ENCODE peak calls at places on chromosomes 1 and 21, in four cellular contexts. X is small intestine, P is neuronal stem cell, L is heart right ventricle. V is an unnamed sample.
A peak's percentile ranks its signal among the peaks of the same experiment; 100 is the strongest.

GRCh38 chr1:112714313-112715263 is 544 bp downstream of the PPM1J start:
- DNase-seq in X (peak; percentile 30), P (no peak), L (peak; percentile 58), V (no peak)

GRCh38 chr21:43866233-43866632 is 1.2 kb downstream of the AGPAT3 start:
- DNase-seq in X (peak; percentile 43), P (no peak), L (peak; percentile 58), V (peak; percentile 60)

GRCh38 chr21:15775981-15776380 is 46.2 kb downstream of the USP25 start:
- DNase-seq in X (peak; percentile 26), P (no peak), L (no peak), V (peak; percentile 84)

GRCh38 chr1:41783189-41783639 is 135.5 kb downstream of the HIVEP3 start:
- DNase-seq in X (no peak), P (no peak), L (no peak), V (peak; percentile 86)

GRCh38 chr1:205424881-205425635 is 3.2 kb upstream of the LEMD1 start:
- DNase-seq in X (no peak), P (no peak), L (no peak), V (no peak)

GRCh38 chr21:44626262-44626661 is 631 bp upstream of the KRTAP10-9 start:
- DNase-seq in X (no peak), P (no peak), L (no peak), V (no peak)

GRCh38 chr1:2347409-2347785 is 44.0 kb downstream of the MORN1 start:
- DNase-seq in X (no peak), P (no peak), L (no peak), V (no peak)

GRCh38 chr1:89908993-89909436 is 85.9 kb upstream of the ZNF326 start:
- DNase-seq in X (no peak), P (no peak), L (peak; percentile 54), V (peak; percentile 56)

GRCh38 chr1:164647211-164647610 is 88.2 kb downstream of the PBX1 start:
- DNase-seq in X (peak; percentile 69), P (no peak), L (no peak), V (no peak)

GRCh38 chr21:34338226-34338625 is 25.6 kb upstream of the KCNE2 start:
- DNase-seq in X (no peak), P (no peak), L (no peak), V (no peak)

GRCh38 chr1:21042920-21043605 is 133.6 kb downstream of the EIF4G3 start:
- DNase-seq in X (no peak), P (no peak), L (no peak), V (peak; percentile 89)

GRCh38 chr1:40270152-40270834 is 12.3 kb downstream of the ZMPSTE24 start:
- DNase-seq in X (no peak), P (no peak), L (no peak), V (peak; percentile 33)

GRCh38 chr1:43270421-43271095 is 775 bp downstream of the TMEM125 start:
- DNase-seq in X (peak; percentile 97), P (no peak), L (no peak), V (no peak)

GRCh38 chr1:203796223-203796747 is 862 bp downstream of the ZBED6 start:
- DNase-seq in X (peak; percentile 44), P (no peak), L (peak; percentile 19), V (peak; percentile 31)

GRCh38 chr21:31886896-31887595 is 14.2 kb downstream of the HUNK start:
- DNase-seq in X (no peak), P (no peak), L (no peak), V (peak; percentile 58)

GRCh38 chr1:171188388-171189266 is 3.5 kb downstream of the FMO2 start:
- DNase-seq in X (peak; percentile 49), P (peak; percentile 9), L (peak; percentile 78), V (peak; percentile 67)

GRCh38 chr1:11138952-11139351 is 39.3 kb upstream of the EXOSC10 start:
- DNase-seq in X (no peak), P (no peak), L (no peak), V (peak; percentile 52)

GRCh38 chr21:45562965-45563364 is 20.7 kb upstream of the SLC19A1 start:
- DNase-seq in X (no peak), P (no peak), L (no peak), V (peak; percentile 61)

GRCh38 chr1:101236546-101237228 is at the start of gene S1PR1:
- DNase-seq in X (no peak), P (peak; percentile 80), L (peak; percentile 83), V (peak; percentile 73)

GRCh38 chr1:163912491-163912890 is 590.7 kb downstream of the NUF2 start:
- DNase-seq in X (no peak), P (no peak), L (no peak), V (peak; percentile 81)

GRCh38 chr1:225825606-225826005 is 15.7 kb downstream of the EPHX1 start:
- DNase-seq in X (peak; percentile 30), P (no peak), L (no peak), V (no peak)

GRCh38 chr1:205317311-205317917 is 4.1 kb downstream of the NUAK2 start:
- DNase-seq in X (peak; percentile 98), P (no peak), L (peak; percentile 53), V (no peak)

GRCh38 chr1:43530483-43531452 is at the start of gene PTPRF:
- DNase-seq in X (peak; percentile 74), P (peak; percentile 46), L (peak; percentile 42), V (peak; percentile 46)

GRCh38 chr21:32410916-32411315 is 1.6 kb upstream of the EVA1C start:
- DNase-seq in X (no peak), P (no peak), L (no peak), V (no peak)

GRCh38 chr1:89906088-89906487 is 85.3 kb downstream of the LRRC8D start:
- DNase-seq in X (no peak), P (no peak), L (no peak), V (no peak)

GRCh38 chr1:202193614-202194327 is at the start of gene LGR6:
- DNase-seq in X (no peak), P (no peak), L (no peak), V (no peak)
- H3K4me3 ChIP-seq in X (no peak within 1 kb of the TSS), P (no peak within 1 kb of the TSS), L (no peak within 1 kb of the TSS), V (no peak within 1 kb of the TSS)

GRCh38 chr1:63779338-63779819 is 5.6 kb downstream of the ROR1 start:
- DNase-seq in X (no peak), P (no peak), L (no peak), V (peak; percentile 31)

GRCh38 chr1:63777965-63778880 is 4.4 kb downstream of the ROR1 start:
- DNase-seq in X (no peak), P (no peak), L (no peak), V (no peak)

GRCh38 chr1:63774617-63775417 is 1.0 kb downstream of the ROR1 start:
- DNase-seq in X (peak; percentile 47), P (peak; percentile 62), L (peak; percentile 23), V (peak; percentile 36)

GRCh38 chr1:63775418-63776127 is 1.8 kb downstream of the ROR1 start:
- DNase-seq in X (no peak), P (no peak), L (no peak), V (no peak)

GRCh38 chr1:63777286-63777685 is 3.5 kb downstream of the ROR1 start:
- DNase-seq in X (no peak), P (no peak), L (no peak), V (no peak)
- H3K4me3 ChIP-seq in X (no peak overlapping the region), P (no peak overlapping the region), L (no peak overlapping the region), V (no peak overlapping the region)

GRCh38 chr1:24210195-24210627 is 23.1 kb upstream of the IFNLR1 start:
- DNase-seq in X (no peak), P (no peak), L (no peak), V (no peak)
- H3K4me3 ChIP-seq in X (no peak overlapping the region), P (no peak overlapping the region), L (no peak overlapping the region), V (no peak overlapping the region)

GRCh38 chr1:149925751-149926150 is 1.9 kb downstream of the SF3B4 start:
- DNase-seq in X (no peak), P (no peak), L (no peak), V (no peak)
- H3K4me3 ChIP-seq in X (no peak overlapping the region), P (peak overlapping the region; percentile 88), L (no peak overlapping the region), V (no peak overlapping the region)

V was measured in AG10803.